ENCODE peak calls at places on chromosomes 11 and 22, in five cellular contexts. A, M, O, I and F are unnamed samples. For H3K4me1, the result is how much of the 10 kb centered on the place peaks cover.

GRCh38 chr11:12164061-12165014 is 53.9 kb downstream of the MICAL2 start:
- DNase-seq in A (peak), I (no peak), M (no peak), O (no peak), F (no peak)

GRCh38 chr11:10303558-10304363 is 1.1 kb upstream of the ADM start:
- DNase-seq in I (peak), O (peak), M (peak), A (peak), F (peak)

GRCh38 chr11:61679893-61680621 is at the start of gene DAGLA:
- DNase-seq in O (peak), A (peak), I (peak), M (peak), F (peak)

GRCh38 chr11:115503083-115503885 is 931 bp downstream of the CADM1 start:
- DNase-seq in M (peak), A (peak), O (no peak), I (peak), F (peak)

GRCh38 chr22:17063372-17064106 is 21.3 kb upstream of the IL17RA start:
- DNase-seq in I (no peak), A (peak), O (no peak), M (no peak), F (peak)

GRCh38 chr22:44289429-44290171 is 23.2 kb downstream of the SHISAL1 start:
- DNase-seq in O (no peak), M (peak), A (no peak), I (no peak), F (no peak)

GRCh38 chr11:117424781-117425180 is 97.1 kb downstream of the CEP164 start:
- DNase-seq in M (no peak), O (no peak), A (no peak), I (peak), F (no peak)

GRCh38 chr11:57588038-57588710 is 9.3 kb upstream of the SERPING1 start:
- DNase-seq in A (no peak), O (no peak), I (no peak), M (no peak), F (no peak)

DNA sequence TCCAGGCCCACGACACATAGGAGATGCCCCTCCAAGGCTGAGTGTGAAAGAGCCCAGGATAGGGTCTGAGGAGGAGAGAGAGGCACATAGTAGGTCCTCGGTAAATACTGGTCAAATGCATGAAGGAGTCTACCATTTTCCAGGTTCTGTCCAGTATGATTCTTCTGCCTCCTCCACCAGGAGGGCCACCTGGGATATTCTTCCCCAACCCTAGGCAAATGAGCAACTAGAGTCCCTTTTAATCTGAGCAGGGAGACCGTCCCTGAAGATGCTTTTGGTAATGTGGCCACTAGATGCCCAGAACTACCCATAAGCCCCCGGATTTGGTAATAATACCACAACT is 6.7 kb downstream of the PDGFB start:
- DNase-seq in O (no peak), I (no peak), A (no peak), M (no peak), F (no peak)
- H3K4me1 ChIP-seq in O (half or more), I (half or more), A (under half), M (half or more), F (half or more)

GRCh38 chr22:37776639-37777005 is 31.1 kb upstream of the GCAT start:
- DNase-seq in A (no peak), O (no peak), M (no peak), I (no peak), F (no peak)
- H3K27ac ChIP-seq in A (peak), O (no peak), M (no peak), I (no peak), F (peak)

DNA sequence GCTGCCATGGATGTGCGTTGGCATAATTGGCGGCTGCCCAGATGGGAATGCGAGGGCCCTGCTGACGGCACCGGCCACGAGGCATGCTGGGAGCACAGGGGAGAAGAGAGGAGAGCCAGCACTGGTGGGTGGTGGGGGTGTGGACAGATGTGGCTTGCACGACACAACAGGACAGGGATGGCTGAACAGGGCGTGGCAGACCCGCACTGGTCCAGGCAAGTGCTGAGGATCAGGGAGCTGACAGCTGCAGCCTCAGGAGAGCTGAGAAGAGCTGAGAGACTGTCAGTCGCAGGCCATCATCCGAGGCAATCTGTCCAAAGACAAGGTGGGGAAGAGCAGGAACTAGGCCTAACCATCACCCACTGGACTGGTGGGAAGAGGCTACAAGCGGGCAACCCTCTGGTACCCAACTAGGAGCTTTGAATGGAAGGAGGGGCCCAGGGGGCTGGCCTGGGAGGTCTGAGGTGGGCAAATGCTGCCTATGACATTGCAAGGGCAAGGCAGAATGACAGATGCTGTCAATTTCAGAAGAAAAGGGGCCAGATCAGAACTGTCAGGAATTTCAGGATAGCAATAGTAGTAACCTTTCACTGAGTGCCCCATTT is 2.4 kb downstream of the GNB1L start:
- DNase-seq in O (no peak), I (no peak), A (peak), M (peak), F (no peak)
- H3K4me3 ChIP-seq in O (peak), I (no peak), A (no peak), M (peak), F (no peak)

GRCh38 chr22:26170795-26171194 is 1.5 kb downstream of the SEZ6L start:
- DNase-seq in M (no peak), O (no peak), I (no peak), A (peak), F (no peak)

GRCh38 chr22:26170112-26170492 is 840 bp downstream of the SEZ6L start:
- DNase-seq in I (no peak), M (no peak), O (no peak), A (no peak), F (no peak)

GRCh38 chr22:26168934-26169311 is 339 bp upstream of the SEZ6L start:
- DNase-seq in A (peak), I (no peak), M (no peak), O (no peak), F (no peak)

GRCh38 chr22:26168199-26168915 is 905 bp upstream of the SEZ6L start:
- DNase-seq in A (no peak), I (no peak), O (no peak), M (no peak), F (no peak)

DNA sequence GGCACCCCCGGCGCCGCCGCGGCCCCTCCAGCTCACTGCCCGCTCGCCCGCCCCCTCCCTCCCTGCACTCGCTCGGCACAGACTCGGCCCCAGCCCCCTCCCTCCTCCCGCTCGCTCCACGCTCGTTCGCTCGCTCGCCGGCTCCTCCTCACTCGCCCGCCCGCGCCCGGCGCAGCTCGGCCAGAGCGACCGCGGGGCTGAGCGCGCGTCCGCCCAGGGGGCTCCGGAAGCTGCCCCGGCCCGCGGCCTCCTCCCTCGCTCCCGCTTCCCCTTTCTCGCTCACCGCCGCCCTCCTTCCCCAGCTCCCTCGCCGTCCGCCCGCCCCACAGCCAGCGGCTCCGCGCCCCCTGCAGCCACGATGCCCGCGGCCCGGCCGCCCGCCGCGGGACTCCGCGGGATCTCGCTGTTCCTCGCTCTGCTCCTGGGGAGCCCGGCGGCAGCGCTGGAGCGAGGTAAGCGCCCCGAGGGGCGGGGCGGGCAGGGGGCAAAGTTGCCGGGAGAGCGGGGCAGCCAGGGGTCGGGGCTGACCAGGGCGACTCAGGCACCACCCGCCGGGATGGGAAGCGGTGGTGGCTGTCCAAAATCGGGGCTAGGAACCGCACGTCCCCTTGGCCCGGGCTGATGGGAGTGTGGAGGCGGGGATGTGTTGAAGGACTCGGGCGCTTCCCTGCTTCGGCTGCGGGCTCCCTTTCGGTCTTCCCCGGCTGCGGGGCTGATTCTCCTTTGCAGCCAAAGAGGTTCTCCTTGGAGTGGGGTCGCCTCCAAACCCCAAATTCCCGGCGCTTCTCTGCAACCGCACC is at the start of gene SEZ6L:
- DNase-seq in A (peak), I (peak), O (no peak), M (peak), F (no peak)
- H3K4me1 ChIP-seq in A (under half), I (under half), O (under half), M (under half), F (under half)

GRCh38 chr11:64570341-64570740 is 20.7 kb upstream of the SLC22A12 start:
- DNase-seq in M (no peak), O (no peak), I (no peak), A (no peak), F (no peak)

GRCh38 chr11:64572143-64572542 is 18.9 kb upstream of the SLC22A12 start:
- DNase-seq in O (no peak), I (peak), M (no peak), A (no peak), F (no peak)

GRCh38 chr11:64571410-64572091 is 19.5 kb upstream of the SLC22A12 start:
- DNase-seq in I (peak), O (no peak), M (no peak), A (peak), F (peak)

GRCh38 chr11:64569300-64569970 is 21.6 kb upstream of the SLC22A12 start:
- DNase-seq in I (peak), A (no peak), M (no peak), O (no peak), F (no peak)

GRCh38 chr11:64571050-64571409 is 20.0 kb upstream of the SLC22A12 start:
- DNase-seq in O (no peak), A (no peak), I (peak), M (no peak), F (no peak)
- H3K27ac ChIP-seq in O (no peak), A (no peak), I (no peak), M (no peak), F (no peak)

GRCh38 chr11:100687032-100687629 is at the start of gene ARHGAP42:
- DNase-seq in I (peak), A (peak), O (no peak), M (peak), F (peak)
- H3K4me3 ChIP-seq in I (peak), A (peak), O (no peak), M (peak), F (peak)